ENCODE peak calls at places on chromosome 6, in five cellular contexts. B is stomach, H is uterus, E is Peyer's patch, X is A549. D is an unnamed sample.

GRCh38 chr6:38955876-38956275 is 92.7 kb upstream of the GLP1R start:
- DNase-seq in B (no peak), H (no peak), E (no peak), X (no peak), D (peak)

GRCh38 chr6:34585512-34586045 is 29.4 kb upstream of the SPDEF start:
- DNase-seq in B (no peak), H (no peak), E (peak), X (no peak), D (no peak)

GRCh38 chr6:10451828-10452509 is 37.1 kb upstream of the TFAP2A start:
- DNase-seq in B (no peak), H (no peak), E (no peak), X (peak), D (no peak)

GRCh38 chr6:154276810-154277577 is 79.6 kb downstream of the IPCEF1 start:
- DNase-seq in B (no peak), H (no peak), E (no peak), X (peak), D (no peak)

GRCh38 chr6:88476388-88476787 is 310.2 kb upstream of the CNR1 start:
- DNase-seq in B (no peak), H (no peak), E (no peak), X (no peak), D (no peak)

GRCh38 chr6:63351995-63352586 is 32.3 kb upstream of the LGSN start:
- DNase-seq in B (no peak), H (no peak), E (no peak), X (peak), D (no peak)

GRCh38 chr6:118844915-118845314 is 49.0 kb upstream of the ASF1A start:
- DNase-seq in B (no peak), H (no peak), E (no peak), X (no peak), D (no peak)

GRCh38 chr6:149907317-149907716 is 9.4 kb upstream of the RAET1E start:
- DNase-seq in B (no peak), H (no peak), E (no peak), X (no peak), D (no peak)

GRCh38 chr6:130913119-130913518 is 85.9 kb downstream of the SMLR1 start:
- DNase-seq in B (no peak), H (no peak), E (no peak), X (no peak), D (no peak)

GRCh38 chr6:37535701-37536461 is 36.2 kb upstream of the CCDC167 start:
- DNase-seq in B (peak), H (no peak), E (peak), X (no peak), D (no peak)

GRCh38 chr6:150617496-150618460 is 18.1 kb downstream of the PLEKHG1 start:
- DNase-seq in B (no peak), H (no peak), E (no peak), X (no peak), D (no peak)

GRCh38 chr6:116366740-116367275 is 3.9 kb upstream of the DSE start:
- DNase-seq in B (no peak), H (no peak), E (no peak), X (no peak), D (no peak)

GRCh38 chr6:112015725-112016124 is 38.2 kb upstream of the CCN6 start:
- DNase-seq in B (no peak), H (no peak), E (no peak), X (no peak), D (no peak)

GRCh38 chr6:2498224-2498623 is 252.5 kb downstream of the MYLK4 start:
- DNase-seq in B (no peak), H (no peak), E (no peak), X (no peak), D (no peak)

GRCh38 chr6:53623497-53623896 is 42.1 kb downstream of the KLHL31 start:
- DNase-seq in B (no peak), H (no peak), E (no peak), X (no peak), D (no peak)

GRCh38 chr6:145278163-145278807 is 457.0 kb downstream of the EPM2A start:
- DNase-seq in B (no peak), H (no peak), E (no peak), X (peak), D (no peak)

GRCh38 chr6:12009904-12010634 is 2.0 kb upstream of the HIVEP1 start:
- DNase-seq in B (no peak), H (no peak), E (no peak), X (no peak), D (no peak)

GRCh38 chr6:64054870-64055269 is 419.3 kb downstream of the PHF3 start:
- DNase-seq in B (no peak), H (no peak), E (no peak), X (no peak), D (no peak)

GRCh38 chr6:21953831-21954801 is 342.7 kb downstream of the PRL start:
- DNase-seq in B (no peak), H (peak), E (peak), X (no peak), D (no peak)

GRCh38 chr6:128882560-128882959 is 378 bp upstream of the LAMA2 start:
- DNase-seq in B (no peak), H (no peak), E (no peak), X (no peak), D (no peak)

GRCh38 chr6:92790381-92790780 is 629.0 kb downstream of the EPHA7 start:
- DNase-seq in B (no peak), H (no peak), E (no peak), X (no peak), D (no peak)

GRCh38 chr6:67608099-67608749 is 1026.9 kb upstream of the ADGRB3 start:
- DNase-seq in B (no peak), H (no peak), E (no peak), X (no peak), D (no peak)

GRCh38 chr6:27205375-27206278 is 41.9 kb upstream of the PRSS16 start:
- DNase-seq in B (no peak), H (no peak), E (no peak), X (no peak), D (no peak)

GRCh38 chr6:48765352-48765961 is 654.5 kb upstream of the PTCHD4 start:
- DNase-seq in B (peak), H (no peak), E (no peak), X (peak), D (no peak)

GRCh38 chr6:22680950-22681349 is 111.6 kb downstream of the HDGFL1 start:
- DNase-seq in B (no peak), H (no peak), E (no peak), X (no peak), D (no peak)

GRCh38 chr6:38443341-38443740 is 196.4 kb downstream of the BTBD9 start:
- DNase-seq in B (no peak), H (no peak), E (no peak), X (no peak), D (no peak)

GRCh38 chr6:142853244-142854180 is 91.5 kb downstream of the HIVEP2 start:
- DNase-seq in B (no peak), H (no peak), E (no peak), X (no peak), D (no peak)

DNA sequence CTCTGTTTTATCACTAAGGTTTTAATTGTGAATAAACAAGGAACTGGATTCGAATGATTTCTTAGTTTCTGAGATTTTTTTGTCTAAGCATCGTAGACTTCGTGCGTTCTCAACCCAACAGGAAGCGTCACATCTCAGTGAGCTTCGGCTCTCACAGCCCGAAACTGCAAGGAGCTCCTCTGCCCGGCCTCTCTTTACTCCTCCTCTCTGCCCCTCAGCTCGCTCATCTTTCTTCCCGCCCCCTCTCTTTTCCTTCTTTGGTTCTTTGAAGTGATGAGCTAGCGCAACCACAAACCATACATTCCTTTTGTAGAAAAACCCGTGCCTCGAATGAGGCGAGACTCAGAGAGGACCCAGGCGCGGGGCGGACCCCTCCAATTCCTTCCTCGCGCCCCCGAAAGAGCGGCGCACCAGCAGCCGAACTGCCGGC is 480 bp upstream of the NT5E start:
- DNase-seq in B (no peak), H (peak), E (peak), X (peak), D (no peak)
- TF ChIP-seq POLR2A in B (no peak), H (no peak), E (no peak), X (no peak), D (no peak)

GRCh38 chr6:161740486-161740885 is 466.6 kb upstream of the AGPAT4 start:
- DNase-seq in B (no peak), H (no peak), E (peak), X (no peak), D (no peak)

GRCh38 chr6:161736796-161737292 is 463.0 kb upstream of the AGPAT4 start:
- DNase-seq in B (no peak), H (no peak), E (no peak), X (no peak), D (no peak)

DNA sequence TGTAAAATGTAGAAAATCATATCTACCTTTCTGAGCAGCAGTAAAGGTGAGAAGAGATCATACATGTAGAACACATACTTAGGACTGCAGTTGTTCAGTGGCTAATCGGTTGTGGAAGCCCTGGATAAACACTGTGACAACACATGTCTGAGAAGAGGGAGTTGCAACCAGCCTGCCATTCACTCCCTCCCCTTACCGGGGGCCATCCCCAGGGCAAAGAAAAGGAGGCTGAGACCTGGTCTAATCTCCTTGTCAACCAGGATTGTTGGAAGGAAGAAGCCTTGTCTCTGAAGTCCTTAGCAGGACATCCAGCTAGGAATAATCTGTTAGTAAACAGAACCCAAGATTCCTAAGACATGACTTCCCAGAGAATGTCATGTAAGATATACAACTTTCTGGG is 462.5 kb upstream of the AGPAT4 start:
- DNase-seq in B (no peak), H (no peak), E (no peak), X (no peak), D (no peak)
- H3K27ac ChIP-seq in B (no peak), H (no peak), E (no peak), X (no peak), D (no peak)

GRCh38 chr6:17968876-17969275 is 18.6 kb downstream of the KIF13A start:
- DNase-seq in B (no peak), H (no peak), E (no peak), X (no peak), D (no peak)

GRCh38 chr6:17965397-17965796 is 22.0 kb downstream of the KIF13A start:
- DNase-seq in B (no peak), H (no peak), E (no peak), X (no peak), D (no peak)

GRCh38 chr6:17967668-17968067 is 19.8 kb downstream of the KIF13A start:
- DNase-seq in B (no peak), H (no peak), E (no peak), X (no peak), D (no peak)

GRCh38 chr6:17966451-17966850 is 21.0 kb downstream of the KIF13A start:
- DNase-seq in B (no peak), H (no peak), E (no peak), X (no peak), D (no peak)

GRCh38 chr6:17968081-17968518 is 19.3 kb downstream of the KIF13A start:
- DNase-seq in B (no peak), H (no peak), E (no peak), X (no peak), D (no peak)
- TF ChIP-seq POLR2A in B (no peak), H (no peak), E (no peak), X (no peak), D (no peak)

DNA sequence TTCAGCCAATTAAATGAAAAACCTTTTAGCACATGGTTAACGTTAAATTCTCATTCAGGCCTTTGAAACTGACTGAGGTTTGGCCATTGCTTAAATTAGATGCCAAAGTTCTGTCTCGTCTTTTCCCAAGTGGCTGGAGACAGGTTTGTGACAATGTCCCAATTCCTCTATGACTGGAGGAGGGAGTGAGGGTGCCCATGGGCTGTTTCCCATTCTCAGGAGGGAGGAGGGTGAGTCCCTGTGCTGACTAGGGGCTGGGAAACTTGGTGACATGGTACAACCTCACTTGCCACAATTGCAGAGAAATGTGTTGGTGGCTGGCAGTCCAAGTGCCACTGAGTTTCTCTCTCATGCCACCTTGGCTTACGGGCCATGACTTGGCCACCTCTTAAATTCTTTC is 63.9 kb upstream of the ENPP5 start:
- DNase-seq in B (no peak), H (no peak), E (no peak), X (no peak), D (no peak)
- H3K27ac ChIP-seq in B (peak), H (peak), E (no peak), X (no peak), D (no peak)